ENCODE peak calls at places on chromosomes 7 and 10, in six cellular contexts. N is mesendoderm, Z is mesenchymal stem cell, P is IMR-90, A is H1, V is H9. M is an unnamed sample.

GRCh38 chr10:22054946-22055345 is 51.4 kb upstream of the DNAJC1 start:
- DNase-seq in N (peak; percentile 74), Z (peak; percentile 32), P (no peak), A (no peak), V (no peak), M (no peak)

GRCh38 chr7:38335490-38336135 is 62.2 kb upstream of the TARP start:
- DNase-seq in N (peak; percentile 98), Z (peak; percentile 93), P (peak; percentile 94), A (peak; percentile 91), V (peak; percentile 97), M (peak; percentile 78)

GRCh38 chr7:155911471-155912105 is 99.3 kb upstream of the SHH start:
- DNase-seq in N (no peak), Z (no peak), P (no peak), A (no peak), V (no peak), M (no peak)

GRCh38 chr10:7610651-7611389 is 55.9 kb downstream of the ITIH5 start:
- DNase-seq in N (peak; percentile 47), Z (peak; percentile 9), P (peak; percentile 70), A (no peak), V (no peak), M (no peak)

GRCh38 chr7:7675686-7676085 is 35.1 kb downstream of the UMAD1 start:
- DNase-seq in N (no peak), Z (no peak), P (no peak), A (no peak), V (no peak), M (no peak)

GRCh38 chr7:95811846-95812445 is 39.6 kb downstream of the DYNC1I1 start:
- DNase-seq in N (no peak), Z (no peak), P (no peak), A (no peak), V (no peak), M (no peak)

GRCh38 chr10:59807629-59808620 is 54.7 kb upstream of the MRLN start:
- DNase-seq in N (no peak), Z (no peak), P (no peak), A (no peak), V (no peak), M (no peak)

GRCh38 chr10:32205666-32206065 is 141.3 kb downstream of the EPC1 start:
- DNase-seq in N (no peak), Z (no peak), P (peak; percentile 44), A (no peak), V (no peak), M (no peak)

GRCh38 chr7:32594965-32595364 is 99.7 kb downstream of the AVL9 start:
- DNase-seq in N (no peak), Z (no peak), P (no peak), A (no peak), V (no peak), M (no peak)

GRCh38 chr10:26858707-26859034 is 2.1 kb downstream of the ABI1 start:
- DNase-seq in N (no peak), Z (no peak), P (no peak), A (no peak), V (no peak), M (no peak)

GRCh38 chr10:12658526-12658925 is 309.2 kb downstream of the CAMK1D start:
- DNase-seq in N (no peak), Z (no peak), P (no peak), A (no peak), V (no peak), M (no peak)

GRCh38 chr10:43904831-43905230 is 256.1 kb upstream of the ZNF32 start:
- DNase-seq in N (no peak), Z (no peak), P (no peak), A (no peak), V (no peak), M (no peak)

GRCh38 chr7:70480913-70481579 is 650.9 kb upstream of the GALNT17 start:
- DNase-seq in N (no peak), Z (no peak), P (no peak), A (no peak), V (no peak), M (no peak)

GRCh38 chr7:128104109-128104742 is 73.0 kb upstream of the LRRC4 start:
- DNase-seq in N (no peak), Z (no peak), P (no peak), A (no peak), V (no peak), M (no peak)

GRCh38 chr7:127530148-127530547 is 55.2 kb downstream of the GCC1 start:
- DNase-seq in N (no peak), Z (no peak), P (no peak), A (no peak), V (no peak), M (no peak)

GRCh38 chr10:110312206-110312605 is 7.5 kb upstream of the SMNDC1 start:
- DNase-seq in N (no peak), Z (no peak), P (no peak), A (no peak), V (no peak), M (no peak)

GRCh38 chr7:126790763-126791162 is 462.0 kb downstream of the GRM8 start:
- DNase-seq in N (no peak), Z (no peak), P (no peak), A (no peak), V (no peak), M (no peak)

GRCh38 chr10:101141622-101142532 is 10.8 kb downstream of the TLX1 start:
- DNase-seq in N (peak; percentile 86), Z (peak; percentile 78), P (peak; percentile 72), A (peak; percentile 93), V (peak; percentile 88), M (peak; percentile 86)

GRCh38 chr10:6579904-6580278 is at the start of gene PRKCQ:
- DNase-seq in N (peak; percentile 59), Z (peak; percentile 52), P (peak; percentile 12), A (no peak), V (peak; percentile 59), M (no peak)

GRCh38 chr7:74223711-74224510 is 14.1 kb downstream of the LAT2 start:
- DNase-seq in N (no peak), Z (no peak), P (no peak), A (no peak), V (no peak), M (no peak)

GRCh38 chr10:21388541-21389068 is 136.9 kb downstream of the SKIDA1 start:
- DNase-seq in N (no peak), Z (no peak), P (no peak), A (no peak), V (no peak), M (no peak)

GRCh38 chr7:140679186-140679585 is 6.4 kb downstream of the ADCK2 start:
- DNase-seq in N (no peak), Z (no peak), P (no peak), A (no peak), V (no peak), M (no peak)

GRCh38 chr10:60313589-60313952 is 76.1 kb downstream of the ANK3 start:
- DNase-seq in N (no peak), Z (no peak), P (no peak), A (no peak), V (no peak), M (no peak)

GRCh38 chr7:92889081-92889480 is 52.7 kb upstream of the CDK6 start:
- DNase-seq in N (no peak), Z (no peak), P (no peak), A (no peak), V (no peak), M (no peak)

GRCh38 chr7:155490697-155491628 is 33.0 kb downstream of the EN2 start:
- DNase-seq in N (peak; percentile 87), Z (no peak), P (no peak), A (peak; percentile 84), V (peak; percentile 75), M (no peak)

GRCh38 chr7:158458716-158459282 is 128.8 kb downstream of the PTPRN2 start:
- DNase-seq in N (no peak), Z (no peak), P (no peak), A (no peak), V (no peak), M (no peak)

GRCh38 chr10:26448706-26449435 is 10.7 kb downstream of the APBB1IP start:
- DNase-seq in N (no peak), Z (no peak), P (no peak), A (no peak), V (no peak), M (no peak)

GRCh38 chr10:18514537-18514936 is 136.8 kb downstream of the NSUN6 start:
- DNase-seq in N (no peak), Z (no peak), P (no peak), A (no peak), V (no peak), M (no peak)

GRCh38 chr7:2825595-2826227 is 18.4 kb downstream of the GNA12 start:
- DNase-seq in N (peak; percentile 52), Z (peak; percentile 50), P (peak; percentile 35), A (no peak), V (no peak), M (no peak)
- H2BK120ac ChIP-seq in N (no peak overlapping the region), Z (peak overlapping the region; percentile 29), P (peak overlapping the region; percentile 57), A (peak overlapping the region; percentile 44), V (peak overlapping the region; percentile 15), M (no peak overlapping the region)

GRCh38 chr7:2111568-2111967 is 121.2 kb downstream of the MAD1L1 start:
- DNase-seq in N (no peak), Z (no peak), P (no peak), A (no peak), V (no peak), M (no peak)
- H2BK120ac ChIP-seq in N (no peak overlapping the region), Z (no peak overlapping the region), P (peak overlapping the region; percentile 93), A (no peak overlapping the region), V (no peak overlapping the region), M (no peak overlapping the region)

DNA sequence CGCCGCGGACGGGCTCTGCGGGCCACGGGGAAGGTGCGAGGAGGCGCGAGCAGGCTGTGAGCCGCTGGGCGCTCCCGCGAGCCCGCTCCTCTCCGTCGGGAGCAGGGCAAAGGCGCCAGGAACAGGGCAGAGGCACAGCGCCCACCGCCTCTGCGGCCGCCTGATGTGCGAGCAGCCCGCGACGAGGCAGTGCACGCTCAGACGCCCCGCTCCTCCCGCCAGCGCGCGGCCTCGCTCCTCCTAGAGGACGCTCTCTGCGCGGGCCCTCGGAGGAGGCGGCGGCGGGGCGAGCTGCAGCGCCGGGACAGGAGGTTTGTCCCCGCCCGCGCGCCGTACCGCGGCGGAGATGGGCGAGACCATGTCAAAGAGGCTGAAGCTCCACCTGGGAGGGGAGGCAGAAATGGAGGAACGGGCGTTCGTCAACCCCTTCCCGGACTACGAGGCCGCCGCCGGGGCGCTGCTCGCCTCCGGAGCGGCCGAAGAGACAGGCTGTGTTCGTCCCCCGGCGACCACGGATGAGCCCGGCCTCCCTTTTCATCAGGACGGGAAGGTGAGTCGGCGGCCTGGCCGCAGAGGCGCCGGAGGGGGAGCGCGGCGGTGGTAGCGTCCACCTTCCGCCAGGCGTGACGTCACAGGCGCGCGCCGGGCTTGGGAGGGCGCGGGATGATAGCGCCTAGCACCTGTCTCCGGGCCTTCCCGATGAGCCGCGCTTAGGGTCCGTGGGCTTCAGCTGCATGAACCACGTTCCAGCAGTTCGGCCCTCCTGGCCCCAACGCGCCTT is 733 bp downstream of the LANCL2 start:
- DNase-seq in N (peak; percentile 98), Z (peak; percentile 98), P (peak; percentile 96), A (peak; percentile 97), V (peak; percentile 93), M (peak; percentile 97)
- H2BK120ac ChIP-seq in N (peak overlapping the region; percentile 49), Z (peak overlapping the region; percentile 99), P (peak overlapping the region; percentile 95), A (no peak overlapping the region), V (no peak overlapping the region), M (peak overlapping the region; percentile 90)

GRCh38 chr10:95821766-95822165 is 65.8 kb downstream of the ENTPD1 start:
- DNase-seq in N (no peak), Z (no peak), P (no peak), A (no peak), V (no peak), M (no peak)
- H2BK120ac ChIP-seq in N (no peak overlapping the region), Z (no peak overlapping the region), P (no peak overlapping the region), A (no peak overlapping the region), V (no peak overlapping the region), M (no peak overlapping the region)